ENCODE peak calls at places on chromosomes 12 and 14, in ten cellular contexts. G, A, T, L, N, U, E, P, S and F are unnamed samples.

GRCh38 chr12:114405449-114406271 is at the start of gene TBX5:
- DNase-seq in N (no peak), P (no peak), A (no peak), T (no peak), L (no peak), G (no peak), U (no peak), E (no peak), S (peak), F (no peak)

GRCh38 chr14:94875256-94875655 is 105.3 kb upstream of the GSC start:
- DNase-seq in G (no peak), L (no peak), S (no peak), A (no peak), N (no peak), T (no peak), P (no peak), E (no peak), U (no peak), F (no peak)

GRCh38 chr12:127363392-127363791 is 903.6 kb upstream of the TMEM132C start:
- DNase-seq in S (no peak), G (no peak), P (no peak), U (no peak), T (no peak), E (no peak), A (no peak), L (no peak), N (peak), F (no peak)

GRCh38 chr14:60482743-60483142 is 3.1 kb downstream of the C14orf39 start:
- DNase-seq in S (no peak), U (no peak), L (no peak), A (no peak), P (no peak), N (peak), T (peak), G (no peak), E (peak), F (no peak)

GRCh38 chr12:13425766-13426165 is 229.2 kb downstream of the EMP1 start:
- DNase-seq in T (peak), P (no peak), L (no peak), S (peak), U (no peak), N (peak), G (no peak), E (peak), A (no peak), F (no peak)

GRCh38 chr12:106267535-106267934 is 19.7 kb upstream of the CKAP4 start:
- DNase-seq in U (no peak), G (no peak), P (no peak), E (no peak), S (no peak), A (no peak), L (no peak), T (no peak), N (no peak), F (no peak)

GRCh38 chr14:56514663-56515371 is 64.8 kb upstream of the TMEM260 start:
- DNase-seq in P (no peak), N (no peak), L (no peak), G (no peak), T (peak), S (no peak), A (no peak), E (no peak), U (no peak), F (no peak)

GRCh38 chr12:71164877-71165197 is 7.0 kb upstream of the TSPAN8 start:
- DNase-seq in N (peak), G (no peak), L (no peak), E (no peak), T (peak), U (no peak), A (no peak), P (no peak), S (no peak), F (no peak)

GRCh38 chr12:109446869-109447268 is 30.2 kb downstream of the KCTD10 start:
- DNase-seq in L (no peak), E (no peak), S (no peak), N (no peak), A (no peak), P (no peak), U (no peak), G (no peak), T (no peak), F (peak)